ENCODE peak calls at places on chromosomes 16 and 17, in five cellular contexts. K, D, E, P and Z are unnamed samples.

GRCh38 chr16:7408700-7409340 is 76.2 kb downstream of the RBFOX1 start:
- DNase-seq in P (no peak), E (no peak), K (no peak), D (no peak), Z (no peak)

GRCh38 chr17:17613708-17614114 is 22.2 kb upstream of the PEMT start:
- DNase-seq in P (no peak), E (peak), K (no peak), D (peak), Z (no peak)

GRCh38 chr17:49460401-49460800 is 34.7 kb upstream of the NGFR start:
- DNase-seq in E (no peak), D (no peak), K (no peak), P (no peak), Z (no peak)

GRCh38 chr17:64070213-64070612 is 49.8 kb upstream of the ICAM2 start:
- DNase-seq in K (no peak), D (no peak), E (no peak), P (no peak), Z (no peak)

GRCh38 chr16:88482630-88483391 is 29.7 kb downstream of the ZFPM1 start:
- DNase-seq in E (no peak), P (no peak), D (no peak), K (no peak), Z (no peak)

GRCh38 chr16:60582528-60582927 is 1453.7 kb downstream of the CDH8 start:
- DNase-seq in E (no peak), K (no peak), P (no peak), D (no peak), Z (no peak)

GRCh38 chr17:57649191-57649590 is 95.9 kb downstream of the CCDC182 start:
- DNase-seq in K (no peak), D (no peak), E (no peak), P (no peak), Z (no peak)

GRCh38 chr17:31754239-31754945 is 104.7 kb downstream of the COPRS start:
- DNase-seq in E (no peak), P (no peak), D (no peak), K (no peak), Z (no peak)

GRCh38 chr17:79084291-79085153 is 9.9 kb downstream of the ENGASE start:
- DNase-seq in E (no peak), P (no peak), K (no peak), D (no peak), Z (peak)

GRCh38 chr16:81821422-81822128 is 42.5 kb downstream of the PLCG2 start:
- DNase-seq in E (no peak), P (peak), D (no peak), K (no peak), Z (no peak)

GRCh38 chr16:30354423-30355143 is 525 bp downstream of the CD2BP2 start:
- DNase-seq in P (no peak), E (no peak), K (no peak), D (peak), Z (no peak)

GRCh38 chr16:64051826-64052225 is 1070.0 kb downstream of the CDH11 start:
- DNase-seq in D (no peak), E (no peak), P (no peak), K (no peak), Z (no peak)

GRCh38 chr17:36544049-36544319 is 735 bp upstream of the GGNBP2 start:
- DNase-seq in P (peak), K (no peak), E (peak), D (peak), Z (no peak)

GRCh38 chr17:14845562-14846335 is 419.4 kb downstream of the PMP22 start:
- DNase-seq in K (no peak), D (no peak), E (no peak), P (no peak), Z (no peak)

GRCh38 chr16:73457851-73458250 is 409.9 kb upstream of the ZFHX3 start:
- DNase-seq in K (no peak), P (no peak), D (no peak), E (no peak), Z (no peak)

GRCh38 chr17:81418710-81419332 is 23.6 kb downstream of the BAHCC1 start:
- DNase-seq in P (no peak), K (no peak), E (no peak), D (no peak), Z (no peak)

GRCh38 chr17:69412336-69412735 is 2.2 kb upstream of the MAP2K6 start:
- DNase-seq in D (no peak), P (no peak), E (no peak), K (no peak), Z (no peak)

GRCh38 chr17:17537311-17538099 is 41.3 kb upstream of the RASD1 start:
- DNase-seq in D (no peak), K (no peak), E (no peak), P (no peak), Z (no peak)

GRCh38 chr16:56667581-56668571 is at the start of gene MT1G:
- DNase-seq in E (no peak), K (no peak), P (no peak), D (no peak), Z (no peak)

GRCh38 chr17:38922538-38923291 is 2.7 kb upstream of the LASP1NB start:
- DNase-seq in K (no peak), P (no peak), D (no peak), E (no peak), Z (no peak)
- TF ChIP-seq TAF1 in K (no peak), P (no peak), D (no peak), E (no peak), Z (no peak)

GRCh38 chr17:73089918-73090317 is 2.6 kb downstream of the SLC39A11 start:
- DNase-seq in E (no peak), D (no peak), P (no peak), K (no peak), Z (no peak)

GRCh38 chr17:73092518-73093135 is at the start of gene SLC39A11:
- DNase-seq in K (peak), E (peak), D (peak), P (peak), Z (peak)

GRCh38 chr17:73090396-73091202 is 1.9 kb downstream of the SLC39A11 start:
- DNase-seq in P (no peak), K (no peak), D (no peak), E (no peak), Z (no peak)

GRCh38 chr17:73091770-73092517 is 544 bp downstream of the SLC39A11 start:
- DNase-seq in P (no peak), K (no peak), E (no peak), D (peak), Z (no peak)

DNA sequence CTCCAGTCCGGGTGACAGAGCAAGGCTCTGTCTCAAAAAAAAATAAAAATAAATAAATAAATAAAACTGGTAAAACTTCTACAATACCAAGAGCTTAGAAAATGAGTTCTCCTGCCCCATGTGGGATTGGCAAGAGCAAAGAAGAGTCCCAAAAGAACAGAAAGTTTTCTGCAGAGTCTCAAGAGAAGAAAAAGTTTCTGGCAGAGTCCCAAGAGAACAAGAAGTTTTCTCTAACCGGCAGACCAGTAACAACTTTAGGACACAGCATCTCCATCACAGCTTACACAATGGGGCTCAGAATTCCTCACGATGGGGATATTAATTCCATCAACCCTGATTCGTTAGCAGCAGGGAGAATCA is 1.1 kb downstream of the SLC39A11 start:
- DNase-seq in K (no peak), E (no peak), P (no peak), D (no peak), Z (no peak)
- TF ChIP-seq POLR2AphosphoS5 in K (no peak), E (no peak), P (no peak), D (no peak), Z (no peak)

DNA sequence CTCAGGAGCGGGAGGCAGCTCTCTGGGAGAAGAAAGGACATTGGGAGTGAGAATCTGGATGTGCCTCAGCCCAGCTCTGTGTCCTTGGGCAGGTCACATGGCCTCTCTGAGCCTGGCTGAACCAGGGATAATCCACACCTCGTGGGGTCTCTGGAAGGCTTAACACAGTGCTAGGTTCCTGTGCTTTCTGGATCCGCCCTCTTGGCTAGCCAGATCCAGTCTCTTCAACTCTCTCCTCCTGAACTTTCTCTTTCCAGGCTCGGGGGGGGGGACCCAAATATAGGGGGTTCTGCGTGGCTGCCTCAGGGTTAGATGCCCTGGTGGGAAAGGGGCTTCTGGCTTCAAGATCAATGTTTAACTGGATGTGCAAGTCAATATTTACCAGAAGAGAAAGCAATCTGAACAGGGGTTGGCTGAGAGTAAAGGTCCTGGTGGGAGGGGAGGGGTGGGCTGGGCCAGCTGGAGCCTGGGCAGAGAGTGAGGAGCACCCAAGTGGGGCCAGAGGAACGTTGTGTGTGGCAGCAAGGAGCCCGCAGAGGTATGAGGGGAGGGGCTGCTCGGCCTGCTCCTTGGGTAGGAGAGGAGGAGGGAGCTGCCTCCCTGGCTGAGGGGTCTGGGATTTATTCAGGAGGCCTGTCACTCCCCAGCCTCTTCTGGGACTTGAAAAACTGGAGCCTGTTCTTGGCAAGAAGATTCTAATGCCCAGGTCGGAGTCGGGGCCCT is at the start of gene SERPINF2:
- DNase-seq in D (no peak), K (no peak), E (no peak), P (no peak), Z (no peak)
- TF ChIP-seq POLR2A in D (no peak), K (no peak), E (no peak), P (no peak), Z (no peak)

DNA sequence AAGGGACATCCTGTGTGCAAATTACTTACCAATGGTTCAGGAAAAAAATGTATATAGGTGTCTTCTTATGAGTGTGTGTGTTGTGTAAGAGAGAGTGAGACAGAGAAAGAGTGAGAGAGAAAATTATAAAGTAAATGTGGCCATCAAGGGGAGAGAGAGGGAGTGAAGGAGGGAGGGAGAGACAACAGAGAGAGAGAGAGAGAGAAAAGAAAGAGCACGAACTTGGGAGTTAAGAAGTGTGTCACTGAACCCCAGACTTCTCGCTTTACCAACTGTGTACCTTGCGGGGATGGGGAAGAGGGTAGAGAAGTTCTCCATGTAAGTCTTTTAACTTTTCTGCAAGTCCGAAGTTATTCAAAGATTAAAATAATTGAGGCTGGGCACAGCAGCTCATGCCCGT is 28.8 kb upstream of the ARL4D start:
- DNase-seq in P (no peak), K (no peak), E (no peak), D (no peak), Z (no peak)
- TF ChIP-seq TAF1 in P (no peak), K (no peak), E (no peak), D (no peak), Z (no peak)

GRCh38 chr17:67421869-67422273 is 44.8 kb downstream of the PITPNC1 start:
- DNase-seq in K (no peak), D (no peak), E (no peak), P (peak), Z (no peak)
- TF ChIP-seq POLR2AphosphoS5 in K (no peak), D (no peak), E (no peak), P (no peak), Z (no peak)

GRCh38 chr16:49859139-49859947 is 3.4 kb upstream of the ZNF423 start:
- DNase-seq in P (no peak), E (no peak), D (no peak), K (no peak), Z (no peak)
- TF ChIP-seq POLR2A in P (no peak), E (no peak), D (no peak), K (no peak), Z (no peak)